ENCODE peak calls at places on chromosomes 7 and 10, in nine cellular contexts. L, A, Q, Z, K, H, M, S and B are unnamed samples.
A peak's percentile ranks its signal among the peaks of the same experiment; 100 is the strongest.

GRCh38 chr10:44377651-44378310 is 7.1 kb downstream of the CXCL12 start:
- DNase-seq in Z (no peak), A (no peak), Q (no peak), M (no peak), L (no peak), S (no peak), H (no peak), K (no peak), B (no peak)

GRCh38 chr7:51606601-51607154 is 290.1 kb upstream of the COBL start:
- DNase-seq in A (no peak), K (peak; percentile 25), L (no peak), M (no peak), H (no peak), S (no peak), Q (no peak), Z (no peak), B (peak; percentile 44)

GRCh38 chr7:30829476-30829875 is 58.3 kb downstream of the MINDY4 start:
- DNase-seq in K (no peak), M (no peak), A (no peak), L (no peak), S (no peak), Z (no peak), Q (no peak), H (no peak), B (no peak)

GRCh38 chr10:103731609-103732270 is 123.6 kb downstream of the SH3PXD2A start:
- DNase-seq in H (no peak), A (no peak), L (no peak), K (no peak), S (no peak), Z (no peak), M (no peak), Q (no peak), B (no peak)

GRCh38 chr7:17493451-17493850 is 195.0 kb downstream of the AHR start:
- DNase-seq in M (no peak), Z (no peak), H (no peak), K (no peak), L (no peak), Q (no peak), A (peak; percentile 64), S (no peak), B (no peak)

GRCh38 chr7:108067844-108068243 is 62.3 kb downstream of the LAMB4 start:
- DNase-seq in S (no peak), K (no peak), M (no peak), A (no peak), L (no peak), Q (no peak), Z (no peak), H (peak; percentile 78), B (no peak)

GRCh38 chr10:116001266-116001857 is 271.6 kb downstream of the GFRA1 start:
- DNase-seq in H (no peak), Q (no peak), L (no peak), S (no peak), Z (no peak), M (no peak), K (no peak), A (no peak), B (peak; percentile 37)

GRCh38 chr7:107441576-107442422 is 28.1 kb upstream of the GPR22 start:
- DNase-seq in L (no peak), Q (no peak), A (no peak), S (no peak), K (no peak), M (no peak), Z (no peak), H (no peak), B (no peak)

GRCh38 chr7:41912851-41913580 is 210.1 kb upstream of the INHBA start:
- DNase-seq in A (no peak), S (no peak), M (no peak), K (no peak), Q (no peak), Z (no peak), H (no peak), L (no peak), B (no peak)

GRCh38 chr10:18000601-18001000 is 48.9 kb downstream of the SLC39A12 start:
- DNase-seq in Q (no peak), H (no peak), Z (no peak), L (no peak), S (no peak), K (no peak), A (no peak), M (no peak), B (no peak)

GRCh38 chr7:73899731-73900142 is 38.8 kb downstream of the TMEM270 start:
- DNase-seq in L (no peak), M (no peak), A (peak; percentile 94), K (no peak), Q (no peak), H (no peak), Z (no peak), S (no peak), B (no peak)

GRCh38 chr10:58282615-58283014 is 13.7 kb downstream of the CISD1 start:
- DNase-seq in H (no peak), A (no peak), L (no peak), S (peak; percentile 17), M (no peak), Q (no peak), Z (no peak), K (no peak), B (no peak)

GRCh38 chr7:141495057-141495456 is 56.2 kb upstream of the AGK start:
- DNase-seq in Z (no peak), K (no peak), Q (no peak), L (no peak), A (no peak), M (no peak), S (no peak), H (no peak), B (no peak)

GRCh38 chr7:82359426-82359825 is 84.2 kb downstream of the CACNA2D1 start:
- DNase-seq in K (no peak), S (no peak), A (no peak), M (no peak), Q (no peak), H (no peak), L (no peak), Z (no peak), B (no peak)

GRCh38 chr10:9229702-9230101 is 1175.2 kb downstream of the GATA3 start:
- DNase-seq in A (no peak), L (no peak), H (no peak), S (peak; percentile 4), Q (no peak), M (no peak), Z (no peak), K (no peak), B (no peak)

GRCh38 chr10:7649673-7650330 is 17.0 kb downstream of the ITIH5 start:
- DNase-seq in Z (no peak), Q (no peak), K (no peak), M (no peak), S (no peak), L (no peak), H (no peak), A (no peak), B (no peak)

GRCh38 chr10:110337906-110338305 is 33.2 kb upstream of the SMNDC1 start:
- DNase-seq in L (no peak), M (no peak), S (no peak), Z (no peak), K (no peak), Q (no peak), H (no peak), A (peak; percentile 42), B (no peak)

GRCh38 chr10:28959850-28960501 is 282.7 kb downstream of the BAMBI start:
- DNase-seq in H (peak; percentile 11), L (no peak), Q (no peak), A (no peak), Z (no peak), K (no peak), S (no peak), M (no peak), B (no peak)

GRCh38 chr7:88111136-88111748 is 108.6 kb downstream of the SRI start:
- DNase-seq in S (no peak), K (no peak), L (no peak), Z (no peak), Q (no peak), M (no peak), A (peak; percentile 47), H (peak; percentile 31), B (peak; percentile 42)

GRCh38 chr10:86692023-86692514 is 23.8 kb downstream of the LDB3 start:
- DNase-seq in L (no peak), K (no peak), A (no peak), H (no peak), S (no peak), Z (no peak), Q (no peak), M (no peak), B (no peak)

GRCh38 chr7:96526492-96526891 is 183.2 kb downstream of the SEM1 start:
- DNase-seq in A (no peak), Q (no peak), S (no peak), M (no peak), Z (no peak), H (no peak), L (no peak), K (no peak), B (no peak)

GRCh38 chr10:71981868-71982230 is 17.7 kb downstream of the CHST3 start:
- DNase-seq in Z (no peak), M (no peak), K (no peak), L (no peak), A (no peak), S (no peak), Q (no peak), H (no peak), B (no peak)

GRCh38 chr7:115838829-115839228 is 191.7 kb downstream of the TFEC start:
- DNase-seq in Z (no peak), Q (no peak), L (no peak), H (no peak), M (no peak), A (peak; percentile 41), K (no peak), S (no peak), B (no peak)

GRCh38 chr10:128027306-128027705 is 98.9 kb downstream of the MKI67 start:
- DNase-seq in Z (no peak), L (no peak), K (no peak), A (no peak), M (no peak), Q (no peak), S (no peak), H (no peak), B (no peak)

GRCh38 chr10:51074238-51075028 is at the start of gene PRKG1:
- DNase-seq in Z (peak; percentile 79), K (peak; percentile 67), M (peak; percentile 59), H (peak; percentile 57), L (no peak), Q (peak; percentile 68), A (peak; percentile 83), S (no peak), B (peak; percentile 73)

GRCh38 chr7:111771638-111772037 is 209.3 kb upstream of the IMMP2L start:
- DNase-seq in Q (no peak), L (no peak), K (no peak), H (no peak), S (no peak), M (no peak), A (no peak), Z (no peak), B (no peak)

GRCh38 chr7:103777440-103777839 is 212.0 kb downstream of the RELN start:
- DNase-seq in Q (no peak), S (no peak), K (no peak), Z (no peak), M (no peak), H (no peak), L (no peak), A (no peak), B (no peak)

GRCh38 chr7:140638311-140638791 is 2.3 kb downstream of the DENND2A start:
- DNase-seq in A (peak; percentile 98), L (no peak), M (no peak), H (no peak), S (no peak), K (no peak), Z (no peak), Q (no peak), B (no peak)